ENCODE peak calls at places on chromosomes 13 and 19, in ten cellular contexts. One of them, this sample, is unnamed. For H3K27me3, the result is how much of the 10 kb centered on the place peaks cover.

GRCh38 chr19:5623397-5624153 is 692 bp downstream of the SAFB start:
- DNase-seq in uterus: peak
- DNase-seq in CD8-positive, alpha-beta T cell: peak
- DNase-seq in breast epithelium: peak
- DNase-seq in H1: no peak
- DNase-seq in tibial artery: no peak
- DNase-seq in heart right ventricle: peak
- DNase-seq in GM23338: no peak
- DNase-seq in MM.1S: peak
- DNase-seq in left lung: no peak
- DNase-seq in this sample: peak

GRCh38 chr13:110524484-110525254 is 36.9 kb downstream of the RAB20 start:
- DNase-seq in uterus: no peak
- DNase-seq in CD8-positive, alpha-beta T cell: no peak
- DNase-seq in breast epithelium: peak
- DNase-seq in H1: no peak
- DNase-seq in tibial artery: peak
- DNase-seq in heart right ventricle: peak
- DNase-seq in GM23338: no peak
- DNase-seq in MM.1S: peak
- DNase-seq in left lung: peak
- DNase-seq in this sample: no peak

GRCh38 chr19:43902399-43902798 is 32.7 kb downstream of the ZNF45 start:
- DNase-seq in uterus: no peak
- DNase-seq in CD8-positive, alpha-beta T cell: no peak
- DNase-seq in breast epithelium: no peak
- DNase-seq in H1: no peak
- DNase-seq in tibial artery: no peak
- DNase-seq in heart right ventricle: no peak
- DNase-seq in GM23338: no peak
- DNase-seq in MM.1S: no peak
- DNase-seq in left lung: no peak
- DNase-seq in this sample: no peak

GRCh38 chr19:44809856-44810554 is 1.1 kb downstream of the BCAM start:
- DNase-seq in uterus: no peak
- DNase-seq in CD8-positive, alpha-beta T cell: no peak
- DNase-seq in breast epithelium: no peak
- DNase-seq in H1: no peak
- DNase-seq in tibial artery: peak
- DNase-seq in heart right ventricle: no peak
- DNase-seq in GM23338: no peak
- DNase-seq in MM.1S: no peak
- DNase-seq in left lung: no peak
- DNase-seq in this sample: no peak

GRCh38 chr19:38683393-38684077 is 36.1 kb downstream of the ACTN4 start:
- DNase-seq in uterus: peak
- DNase-seq in CD8-positive, alpha-beta T cell: peak
- DNase-seq in breast epithelium: peak
- DNase-seq in H1: peak
- DNase-seq in tibial artery: peak
- DNase-seq in heart right ventricle: no peak
- DNase-seq in GM23338: peak
- DNase-seq in MM.1S: peak
- DNase-seq in left lung: peak
- DNase-seq in this sample: peak

GRCh38 chr13:107462501-107462900 is 752.8 kb downstream of the LIG4 start:
- DNase-seq in uterus: no peak
- DNase-seq in CD8-positive, alpha-beta T cell: no peak
- DNase-seq in breast epithelium: no peak
- DNase-seq in H1: no peak
- DNase-seq in tibial artery: no peak
- DNase-seq in heart right ventricle: no peak
- DNase-seq in GM23338: no peak
- DNase-seq in MM.1S: no peak
- DNase-seq in left lung: peak
- DNase-seq in this sample: no peak

GRCh38 chr13:36818483-36819063 is 449 bp upstream of the RFXAP start:
- DNase-seq in uterus: no peak
- DNase-seq in CD8-positive, alpha-beta T cell: no peak
- DNase-seq in breast epithelium: no peak
- DNase-seq in H1: no peak
- DNase-seq in tibial artery: no peak
- DNase-seq in heart right ventricle: no peak
- DNase-seq in GM23338: no peak
- DNase-seq in MM.1S: no peak
- DNase-seq in left lung: no peak
- DNase-seq in this sample: no peak

GRCh38 chr19:49775742-49776370 is 9.1 kb downstream of the AP2A1 start:
- DNase-seq in uterus: no peak
- DNase-seq in CD8-positive, alpha-beta T cell: no peak
- DNase-seq in breast epithelium: no peak
- DNase-seq in H1: no peak
- DNase-seq in tibial artery: no peak
- DNase-seq in heart right ventricle: no peak
- DNase-seq in GM23338: no peak
- DNase-seq in MM.1S: no peak
- DNase-seq in left lung: no peak
- DNase-seq in this sample: no peak

GRCh38 chr19:4914736-4915501 is 5.6 kb downstream of the UHRF1 start:
- DNase-seq in uterus: no peak
- DNase-seq in CD8-positive, alpha-beta T cell: peak
- DNase-seq in breast epithelium: peak
- DNase-seq in H1: no peak
- DNase-seq in tibial artery: no peak
- DNase-seq in heart right ventricle: no peak
- DNase-seq in GM23338: no peak
- DNase-seq in MM.1S: no peak
- DNase-seq in left lung: peak
- DNase-seq in this sample: no peak

GRCh38 chr19:6065685-6066365 is 44.5 kb downstream of the RFX2 start:
- DNase-seq in uterus: peak
- DNase-seq in CD8-positive, alpha-beta T cell: peak
- DNase-seq in breast epithelium: no peak
- DNase-seq in H1: no peak
- DNase-seq in tibial artery: peak
- DNase-seq in heart right ventricle: peak
- DNase-seq in GM23338: peak
- DNase-seq in MM.1S: no peak
- DNase-seq in left lung: peak
- DNase-seq in this sample: peak

GRCh38 chr13:95882121-95882520 is 171.1 kb downstream of the UGGT2 start:
- DNase-seq in uterus: no peak
- DNase-seq in CD8-positive, alpha-beta T cell: no peak
- DNase-seq in breast epithelium: no peak
- DNase-seq in H1: no peak
- DNase-seq in tibial artery: no peak
- DNase-seq in heart right ventricle: no peak
- DNase-seq in GM23338: no peak
- DNase-seq in MM.1S: no peak
- DNase-seq in left lung: no peak
- DNase-seq in this sample: no peak

GRCh38 chr19:41939861-41940442 is 11.7 kb upstream of the ERFL start:
- DNase-seq in uterus: no peak
- DNase-seq in CD8-positive, alpha-beta T cell: peak
- DNase-seq in breast epithelium: no peak
- DNase-seq in H1: peak
- DNase-seq in tibial artery: no peak
- DNase-seq in heart right ventricle: no peak
- DNase-seq in GM23338: peak
- DNase-seq in MM.1S: no peak
- DNase-seq in left lung: peak
- DNase-seq in this sample: peak
- H3K27ac ChIP-seq in uterus: no peak
- H3K27ac ChIP-seq in CD8-positive, alpha-beta T cell: no peak
- H3K27ac ChIP-seq in breast epithelium: no peak
- H3K27ac ChIP-seq in H1: no peak
- H3K27ac ChIP-seq in tibial artery: no peak
- H3K27ac ChIP-seq in heart right ventricle: no peak
- H3K27ac ChIP-seq in GM23338: no peak
- H3K27ac ChIP-seq in MM.1S: no peak
- H3K27ac ChIP-seq in left lung: no peak
- H3K27ac ChIP-seq in this sample: no peak

DNA sequence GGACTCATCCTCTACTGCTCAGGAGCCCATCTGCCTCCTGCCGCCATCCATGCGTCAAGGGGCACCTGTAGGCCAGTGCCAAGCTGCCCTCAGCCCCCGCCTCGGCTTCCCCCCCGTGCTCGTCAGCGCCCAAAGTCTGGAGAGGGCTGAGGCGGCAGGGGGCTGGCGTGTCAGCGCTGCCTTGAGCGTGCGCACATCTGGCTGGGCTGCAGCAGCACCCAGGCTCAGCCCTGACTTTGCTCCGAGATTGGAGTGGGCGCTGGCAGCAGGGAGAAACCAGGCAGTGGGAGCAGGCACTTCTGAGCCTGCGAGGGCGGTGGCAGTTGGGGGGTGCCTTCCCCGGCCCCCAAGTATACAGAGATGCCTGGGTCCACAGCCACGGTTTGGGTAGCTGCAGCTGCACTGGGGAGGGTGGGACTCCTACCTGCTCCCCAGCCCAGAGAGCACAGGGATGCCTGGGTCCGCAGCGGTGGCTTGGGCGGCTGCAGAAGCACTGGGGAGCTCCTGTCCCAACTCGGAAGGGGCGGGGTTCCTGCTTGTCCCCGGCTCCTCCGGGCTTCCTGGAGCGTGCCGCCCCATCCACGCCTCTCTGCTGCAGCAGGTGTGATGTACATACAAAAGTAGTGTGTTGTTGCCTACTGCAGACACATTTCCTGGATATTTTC is 44.8 kb upstream of the LPAR6 start:
- DNase-seq in uterus: no peak
- DNase-seq in CD8-positive, alpha-beta T cell: no peak
- DNase-seq in breast epithelium: no peak
- DNase-seq in H1: no peak
- DNase-seq in tibial artery: no peak
- DNase-seq in heart right ventricle: peak
- DNase-seq in GM23338: peak
- DNase-seq in MM.1S: no peak
- DNase-seq in left lung: peak
- DNase-seq in this sample: no peak
- TF ChIP-seq CTCF in uterus: no peak
- TF ChIP-seq CTCF in CD8-positive, alpha-beta T cell: no peak
- TF ChIP-seq CTCF in breast epithelium: no peak
- TF ChIP-seq CTCF in H1: no peak
- TF ChIP-seq CTCF in tibial artery: no peak
- TF ChIP-seq CTCF in heart right ventricle: no peak
- TF ChIP-seq CTCF in GM23338: no peak
- TF ChIP-seq CTCF in MM.1S: no peak
- TF ChIP-seq CTCF in left lung: no peak
- TF ChIP-seq CTCF in this sample: no peak

GRCh38 chr19:1754651-1755466 is 1.6 kb downstream of the ONECUT3 start:
- DNase-seq in uterus: no peak
- DNase-seq in CD8-positive, alpha-beta T cell: no peak
- DNase-seq in breast epithelium: no peak
- DNase-seq in H1: peak
- DNase-seq in tibial artery: no peak
- DNase-seq in heart right ventricle: no peak
- DNase-seq in GM23338: peak
- DNase-seq in MM.1S: no peak
- DNase-seq in left lung: peak
- DNase-seq in this sample: peak

GRCh38 chr19:1753730-1754442 is 580 bp downstream of the ONECUT3 start:
- DNase-seq in uterus: no peak
- DNase-seq in CD8-positive, alpha-beta T cell: no peak
- DNase-seq in breast epithelium: no peak
- DNase-seq in H1: no peak
- DNase-seq in tibial artery: no peak
- DNase-seq in heart right ventricle: no peak
- DNase-seq in GM23338: no peak
- DNase-seq in MM.1S: no peak
- DNase-seq in left lung: no peak
- DNase-seq in this sample: no peak

GRCh38 chr19:1756705-1757445 is 3.6 kb downstream of the ONECUT3 start:
- DNase-seq in uterus: no peak
- DNase-seq in CD8-positive, alpha-beta T cell: no peak
- DNase-seq in breast epithelium: no peak
- DNase-seq in H1: no peak
- DNase-seq in tibial artery: no peak
- DNase-seq in heart right ventricle: no peak
- DNase-seq in GM23338: no peak
- DNase-seq in MM.1S: no peak
- DNase-seq in left lung: peak
- DNase-seq in this sample: peak

GRCh38 chr19:1756264-1756663 is 3.0 kb downstream of the ONECUT3 start:
- DNase-seq in uterus: no peak
- DNase-seq in CD8-positive, alpha-beta T cell: no peak
- DNase-seq in breast epithelium: no peak
- DNase-seq in H1: no peak
- DNase-seq in tibial artery: no peak
- DNase-seq in heart right ventricle: no peak
- DNase-seq in GM23338: no peak
- DNase-seq in MM.1S: no peak
- DNase-seq in left lung: peak
- DNase-seq in this sample: no peak

DNA sequence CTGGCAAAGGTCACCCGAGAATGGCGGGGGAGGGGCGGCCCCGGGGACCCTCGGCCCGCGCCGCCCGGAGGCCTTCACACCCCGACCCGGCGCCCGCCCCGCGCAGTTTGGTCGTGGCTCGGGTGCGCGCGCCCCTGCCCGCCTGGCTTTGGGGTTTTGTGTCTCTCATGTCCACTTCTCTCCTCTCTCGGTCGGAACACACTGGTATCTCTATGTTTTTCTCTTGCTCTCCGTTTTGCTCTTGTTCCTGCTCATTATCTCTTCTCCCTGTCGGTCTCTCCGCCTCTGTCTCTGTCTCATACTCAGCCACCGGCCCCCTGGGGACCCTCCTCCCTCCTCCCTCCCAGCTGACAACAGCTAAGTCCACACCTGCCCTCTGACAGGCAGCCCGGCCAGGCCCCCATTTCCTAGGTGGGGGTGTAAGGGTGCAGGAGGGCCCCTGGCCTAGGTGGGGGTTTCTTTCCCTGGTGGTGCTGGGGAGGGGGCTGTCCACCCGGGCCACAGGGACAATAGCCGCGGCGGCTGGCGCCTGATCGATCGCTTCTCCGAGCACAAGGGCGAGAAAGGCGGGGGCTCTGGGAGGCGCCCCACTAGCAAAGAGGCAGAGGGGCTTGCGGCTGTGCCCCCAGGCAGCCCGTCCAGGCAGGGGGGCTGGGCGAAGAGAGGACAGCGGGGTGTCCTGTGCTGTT is 2.3 kb downstream of the ONECUT3 start:
- DNase-seq in uterus: no peak
- DNase-seq in CD8-positive, alpha-beta T cell: no peak
- DNase-seq in breast epithelium: no peak
- DNase-seq in H1: peak
- DNase-seq in tibial artery: no peak
- DNase-seq in heart right ventricle: no peak
- DNase-seq in GM23338: no peak
- DNase-seq in MM.1S: no peak
- DNase-seq in left lung: peak
- DNase-seq in this sample: no peak
- H3K27me3 ChIP-seq in uterus: under half
- H3K27me3 ChIP-seq in CD8-positive, alpha-beta T cell: half or more
- H3K27me3 ChIP-seq in breast epithelium: half or more
- H3K27me3 ChIP-seq in H1: half or more
- H3K27me3 ChIP-seq in tibial artery: half or more
- H3K27me3 ChIP-seq in heart right ventricle: half or more
- H3K27me3 ChIP-seq in GM23338: half or more
- H3K27me3 ChIP-seq in MM.1S: half or more
- H3K27me3 ChIP-seq in left lung: half or more
- H3K27me3 ChIP-seq in this sample: half or more

DNA sequence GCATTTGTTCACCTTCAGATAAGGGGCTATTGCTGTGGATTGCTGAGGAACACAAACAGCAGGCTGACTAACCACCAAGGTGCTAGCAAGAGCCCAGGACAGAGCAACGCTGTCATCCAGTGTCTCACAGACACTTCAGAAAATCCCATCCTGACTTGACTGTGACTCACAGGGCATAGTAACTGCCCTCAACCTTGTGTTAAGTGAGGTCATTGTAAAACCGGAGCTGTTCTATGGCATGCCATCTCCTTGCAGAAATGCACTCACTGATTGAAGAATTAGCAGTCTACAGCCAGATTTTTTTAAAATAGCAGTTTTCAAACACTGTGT is 51.1 kb downstream of the TNFRSF19 start:
- DNase-seq in uterus: no peak
- DNase-seq in CD8-positive, alpha-beta T cell: no peak
- DNase-seq in breast epithelium: no peak
- DNase-seq in H1: no peak
- DNase-seq in tibial artery: no peak
- DNase-seq in heart right ventricle: no peak
- DNase-seq in GM23338: no peak
- DNase-seq in MM.1S: no peak
- DNase-seq in left lung: no peak
- DNase-seq in this sample: no peak
- H3K27ac ChIP-seq in uterus: no peak
- H3K27ac ChIP-seq in CD8-positive, alpha-beta T cell: no peak
- H3K27ac ChIP-seq in breast epithelium: no peak
- H3K27ac ChIP-seq in H1: no peak
- H3K27ac ChIP-seq in tibial artery: no peak
- H3K27ac ChIP-seq in heart right ventricle: no peak
- H3K27ac ChIP-seq in GM23338: no peak
- H3K27ac ChIP-seq in MM.1S: no peak
- H3K27ac ChIP-seq in left lung: no peak
- H3K27ac ChIP-seq in this sample: no peak